ENCODE peak calls at places on chromosomes 16 and 17, in eight cellular contexts. H is fibroblast of lung, Q is cardiac muscle cell, M is upper lobe of left lung, U is upper lobe of right lung, Y is lung, C is body of pancreas, J is heart right ventricle. P is an unnamed sample.

GRCh38 chr16:19127674-19128131 is 13.9 kb downstream of the ITPRIPL2 start:
- DNase-seq in C (no peak), J (no peak), Q (no peak), H (no peak), U (no peak), M (no peak), Y (no peak), P (no peak)

GRCh38 chr17:66474258-66474657 is 171.8 kb downstream of the PRKCA start:
- DNase-seq in Y (no peak), C (no peak), J (no peak), Q (no peak), H (no peak), M (no peak), U (no peak), P (no peak)

GRCh38 chr17:62739666-62740065 is 68.4 kb downstream of the MARCHF10 start:
- DNase-seq in Q (no peak), Y (no peak), C (no peak), U (no peak), J (no peak), M (no peak), H (no peak), P (no peak)

GRCh38 chr17:79844869-79845600 is 5.8 kb upstream of the CBX4 start:
- DNase-seq in Y (no peak), M (peak; percentile 90), J (peak; percentile 71), Q (peak; percentile 73), U (peak; percentile 85), H (no peak), C (peak; percentile 56), P (peak; percentile 42)

GRCh38 chr17:79087428-79088143 is 13.0 kb downstream of the ENGASE start:
- DNase-seq in J (peak; percentile 77), U (peak; percentile 84), C (peak; percentile 81), H (peak; percentile 39), Y (peak; percentile 73), M (peak; percentile 61), Q (peak; percentile 77), P (peak; percentile 51)

GRCh38 chr17:81208651-81209050 is 14.1 kb downstream of the CEP131 start:
- DNase-seq in Q (no peak), J (no peak), U (no peak), H (no peak), C (no peak), Y (no peak), M (peak; percentile 55), P (no peak)

GRCh38 chr17:5123343-5124124 is 7.7 kb downstream of the USP6 start:
- DNase-seq in Q (no peak), H (no peak), J (no peak), Y (no peak), C (no peak), M (peak; percentile 80), U (peak; percentile 20), P (no peak)

GRCh38 chr16:55661842-55662479 is 6.2 kb downstream of the SLC6A2 start:
- DNase-seq in U (no peak), Y (no peak), J (no peak), C (no peak), M (no peak), H (no peak), Q (no peak), P (no peak)

GRCh38 chr17:72822358-72823023 is 270.0 kb downstream of the SLC39A11 start:
- DNase-seq in Q (no peak), C (no peak), Y (no peak), M (no peak), J (no peak), U (no peak), H (no peak), P (no peak)

GRCh38 chr16:70520612-70521297 is 2.6 kb downstream of the COG4 start:
- DNase-seq in J (no peak), U (no peak), M (no peak), Q (no peak), H (peak; percentile 28), C (no peak), Y (no peak), P (no peak)

GRCh38 chr16:74724820-74725549 is 24.3 kb upstream of the MLKL start:
- DNase-seq in Q (no peak), U (no peak), H (peak; percentile 45), J (no peak), C (no peak), M (peak; percentile 76), Y (no peak), P (no peak)

GRCh38 chr17:81387235-81388060 is 7.8 kb upstream of the BAHCC1 start:
- DNase-seq in Q (peak; percentile 71), Y (peak; percentile 63), U (peak; percentile 85), H (peak; percentile 71), C (peak; percentile 60), J (peak; percentile 66), M (peak; percentile 91), P (peak; percentile 71)

GRCh38 chr16:69150146-69150865 is 17.9 kb downstream of the UTP4 start:
- DNase-seq in H (peak; percentile 87), U (no peak), M (no peak), J (no peak), Y (peak; percentile 69), C (peak; percentile 58), Q (peak; percentile 88), P (peak; percentile 67)

GRCh38 chr17:27417596-27418365 is 38.5 kb upstream of the KSR1 start:
- DNase-seq in Q (no peak), U (peak; percentile 43), M (no peak), Y (no peak), H (no peak), C (no peak), J (no peak), P (no peak)

GRCh38 chr17:81200695-81201580 is 21.8 kb downstream of the CEP131 start:
- DNase-seq in M (peak; percentile 63), Q (peak; percentile 78), U (no peak), C (peak; percentile 82), Y (peak; percentile 64), H (peak; percentile 68), J (no peak), P (no peak)

GRCh38 chr17:17077861-17078732 is 35.8 kb downstream of the MPRIP start:
- DNase-seq in Q (no peak), H (no peak), J (no peak), U (peak; percentile 46), Y (no peak), M (no peak), C (peak; percentile 60), P (no peak)

GRCh38 chr16:68005786-68006286 is 6.6 kb upstream of the DPEP2 start:
- DNase-seq in Q (no peak), M (no peak), H (peak; percentile 14), Y (peak; percentile 54), C (no peak), J (no peak), U (peak; percentile 70), P (peak; percentile 86)

GRCh38 chr17:57870283-57870635 is 20.4 kb upstream of the MRPS23 start:
- DNase-seq in U (no peak), M (no peak), Q (no peak), H (no peak), C (no peak), J (no peak), Y (no peak), P (no peak)

GRCh38 chr17:1709971-1710806 is at the start of gene TLCD2:
- DNase-seq in Y (peak; percentile 78), M (peak; percentile 94), C (peak; percentile 68), U (peak; percentile 91), J (peak; percentile 81), H (peak; percentile 65), Q (peak; percentile 77), P (no peak)

GRCh38 chr17:1712271-1712670 is 2.1 kb upstream of the TLCD2 start:
- DNase-seq in C (no peak), Y (no peak), H (no peak), J (no peak), U (no peak), Q (no peak), M (no peak), P (no peak)

GRCh38 chr17:1709403-1709891 is 730 bp downstream of the TLCD2 start:
- DNase-seq in H (no peak), J (no peak), C (peak; percentile 23), M (no peak), Q (no peak), Y (no peak), U (no peak), P (no peak)

GRCh38 chr17:1711804-1712203 is 1.6 kb upstream of the TLCD2 start:
- DNase-seq in J (no peak), U (no peak), Q (no peak), Y (no peak), H (no peak), M (no peak), C (no peak), P (no peak)

DNA sequence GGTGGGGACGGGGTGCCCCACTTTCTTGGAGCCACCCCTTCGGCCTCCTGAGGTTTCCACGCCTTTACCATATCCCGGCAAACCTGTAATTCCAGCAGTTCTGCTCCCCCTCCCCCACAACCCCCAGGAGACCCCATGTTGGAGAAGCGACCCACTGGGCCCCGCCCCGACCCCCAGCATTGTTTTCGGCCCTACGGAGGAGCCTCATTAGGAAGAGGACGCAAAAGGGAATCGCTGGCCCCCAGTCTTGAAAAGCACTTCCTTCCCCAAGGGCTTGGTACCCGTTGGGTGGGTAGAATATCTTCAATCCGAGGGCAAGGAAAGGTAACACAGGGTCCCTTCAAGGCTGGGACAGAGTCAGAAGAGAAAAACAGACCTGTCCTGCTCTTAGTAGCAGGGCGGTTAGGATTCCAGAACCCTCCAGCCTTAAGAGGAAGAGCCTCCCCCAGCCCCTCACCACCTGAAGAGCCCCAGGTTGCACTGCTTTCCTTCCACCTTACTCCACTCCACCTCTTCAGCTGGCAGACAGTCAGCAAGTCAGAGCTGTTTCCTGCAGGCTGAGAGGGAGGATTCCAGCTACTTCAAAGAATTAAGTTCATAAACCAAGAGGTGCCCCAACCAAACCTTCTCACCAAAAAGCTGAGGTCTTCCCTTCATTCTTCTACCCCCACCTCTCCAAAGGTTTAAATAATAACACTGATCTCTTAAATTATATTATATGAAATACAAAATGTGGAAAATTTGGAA is 803 bp upstream of the TLCD2 start:
- DNase-seq in H (no peak), M (no peak), Q (no peak), Y (no peak), C (no peak), J (no peak), U (no peak), P (peak; percentile 39)
- H3K27ac ChIP-seq in H (peak overlapping the region; percentile 68), M (peak overlapping the region; percentile 85), Q (no peak overlapping the region), Y (peak overlapping the region; percentile 58), C (peak overlapping the region; percentile 49), J (peak overlapping the region; percentile 89), U (peak overlapping the region; percentile 79), P (no peak overlapping the region)

GRCh38 chr16:57884655-57885133 is 82.4 kb upstream of the KIFC3 start:
- DNase-seq in Y (no peak), U (no peak), C (no peak), M (no peak), H (no peak), Q (no peak), J (no peak), P (no peak)
- H3K4me3 ChIP-seq in Y (no peak overlapping the region), U (no peak overlapping the region), C (no peak overlapping the region), M (no peak overlapping the region), H (no peak overlapping the region), Q (no peak overlapping the region), J (no peak overlapping the region), P (no peak overlapping the region)

GRCh38 chr17:7466644-7467341 is 12.6 kb downstream of the ZBTB4 start:
- DNase-seq in M (no peak), C (peak; percentile 66), Y (peak; percentile 71), U (no peak), Q (no peak), J (peak; percentile 84), H (peak; percentile 71), P (no peak)
- H3K27ac ChIP-seq in M (peak overlapping the region; percentile 74), C (no peak overlapping the region), Y (peak overlapping the region; percentile 82), U (peak overlapping the region; percentile 61), Q (peak overlapping the region; percentile 43), J (peak overlapping the region; percentile 88), H (peak overlapping the region; percentile 68), P (no peak overlapping the region)

DNA sequence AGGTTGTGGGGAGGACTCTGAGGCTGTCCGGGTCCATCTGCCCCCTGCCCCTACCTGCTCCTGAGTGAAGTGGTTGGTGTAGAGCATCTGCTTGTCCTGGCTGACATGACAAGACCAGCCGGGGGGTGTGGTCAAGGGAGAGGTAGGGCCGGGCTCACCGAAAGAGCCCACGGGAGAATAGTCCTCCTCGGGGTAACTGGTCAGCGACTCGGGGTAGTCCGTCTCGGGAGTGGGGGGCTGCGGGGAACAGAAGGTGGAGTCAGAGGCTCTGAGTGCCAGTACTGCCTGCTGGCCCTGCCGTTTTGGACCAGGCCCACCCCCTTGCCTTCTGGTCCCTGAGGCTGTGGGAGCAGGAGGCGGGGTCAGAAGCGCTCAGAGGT is 27.8 kb downstream of the ARHGAP27 start:
- DNase-seq in Q (no peak), H (no peak), Y (no peak), C (no peak), U (no peak), J (no peak), M (peak; percentile 35), P (no peak)
- H3K4me3 ChIP-seq in Q (no peak overlapping the region), H (no peak overlapping the region), Y (no peak overlapping the region), C (no peak overlapping the region), U (no peak overlapping the region), J (no peak overlapping the region), M (no peak overlapping the region), P (no peak overlapping the region)